ENCODE peak calls at places on chromosome 12, in four cellular contexts. X is AG04449; T is activated T-helper 1 cell treated with anti-CD3 and anti-CD28 coated beads, Interleukin-12 subunit alpha, Interleukin-12 subunit beta, Interleukin-2, Interleukin-4 antibody, amounts not matched to agents 30 ng/mL and 10 ng/mL and 1 ng/mL, durations not matched to agents 14 hours and 24 hours and 36 hours; B is NCI-H774. L is an unnamed sample.

GRCh38 chr12:3958534-3958933 is 85.3 kb upstream of the PARP11 start:
- DNase-seq in T (no peak), B (no peak), X (no peak), L (no peak)

GRCh38 chr12:111035578-111036301 is 115.4 kb upstream of the MYL2 start:
- DNase-seq in T (no peak), B (no peak), X (no peak), L (no peak)

GRCh38 chr12:109914461-109914860 is 14.4 kb downstream of the TCHP start:
- DNase-seq in X (no peak), T (no peak), B (no peak), L (no peak)

GRCh38 chr12:89507015-89507824 is 17.4 kb downstream of the GALNT4 start:
- DNase-seq in X (no peak), T (no peak), B (no peak), L (no peak)

GRCh38 chr12:48927261-48927660 is 2.0 kb upstream of the FKBP11 start:
- DNase-seq in X (peak; percentile 42), T (no peak), B (no peak), L (no peak)

GRCh38 chr12:119676022-119676421 is 8.1 kb downstream of the PRKAB1 start:
- DNase-seq in X (no peak), B (no peak), T (no peak), L (no peak)

GRCh38 chr12:130739571-130739970 is 23.5 kb upstream of the RIMBP2 start:
- DNase-seq in T (no peak), B (no peak), X (no peak), L (no peak)

GRCh38 chr12:27919671-27920235 is 52.8 kb downstream of the PTHLH start:
- DNase-seq in B (no peak), T (no peak), X (no peak), L (no peak)

GRCh38 chr12:128269108-128269713 is 2.2 kb downstream of the TMEM132C start:
- DNase-seq in T (no peak), B (no peak), X (no peak), L (no peak)

GRCh38 chr12:47032644-47033043 is 46.8 kb upstream of the PCED1B start:
- DNase-seq in T (no peak), B (peak; percentile 74), X (no peak), L (peak; percentile 21)

GRCh38 chr12:122866950-122867607 is 28.8 kb downstream of the VPS37B start:
- DNase-seq in X (no peak), T (no peak), B (no peak), L (no peak)

GRCh38 chr12:66653801-66654200 is 25.1 kb downstream of the GRIP1 start:
- DNase-seq in T (no peak), B (no peak), X (no peak), L (no peak)

GRCh38 chr12:61923152-61923551 is 337.1 kb upstream of the USP15 start:
- DNase-seq in B (no peak), X (no peak), T (no peak), L (no peak)

GRCh38 chr12:122003646-122004611 is 17.8 kb upstream of the BCL7A start:
- DNase-seq in X (no peak), T (no peak), B (no peak), L (no peak)

GRCh38 chr12:74983917-74984316 is 225.7 kb downstream of the KCNC2 start:
- DNase-seq in X (no peak), T (no peak), B (no peak), L (no peak)

GRCh38 chr12:28051516-28052456 is 79.3 kb upstream of the PTHLH start:
- DNase-seq in X (no peak), T (no peak), B (no peak), L (no peak)

GRCh38 chr12:52494518-52494917 is 1.5 kb upstream of the KRT6A start:
- DNase-seq in B (no peak), T (no peak), X (no peak), L (no peak)

GRCh38 chr12:26661399-26661798 is 171.6 kb downstream of the ITPR2 start:
- DNase-seq in X (no peak), T (no peak), B (no peak), L (no peak)

GRCh38 chr12:10771132-10771733 is 31.2 kb downstream of the TAS2R7 start:
- DNase-seq in X (no peak), T (no peak), B (no peak), L (no peak)

GRCh38 chr12:82896979-82897378 is 210.3 kb downstream of the TMTC2 start:
- DNase-seq in T (no peak), X (no peak), B (no peak), L (no peak)

GRCh38 chr12:7362734-7363133 is 58.9 kb downstream of the ACSM4 start:
- DNase-seq in X (no peak), T (no peak), B (no peak), L (no peak)

GRCh38 chr12:111598637-111599458 is at the start of gene ATXN2:
- DNase-seq in X (no peak), B (peak; percentile 79), T (no peak), L (no peak)

GRCh38 chr12:116990971-116991966 is 80.5 kb downstream of the FBXW8 start:
- DNase-seq in T (no peak), X (peak; percentile 59), B (no peak), L (no peak)

GRCh38 chr12:93521225-93521854 is 51.1 kb upstream of the SOCS2 start:
- DNase-seq in T (no peak), X (no peak), B (no peak), L (no peak)

L was measured in NCI-H2081 treated with DMSO at 0.1 percent for 48 hours.